ENCODE peak calls at places on chromosome 4, in eight cellular contexts. One of them, this sample, is unnamed.

GRCh38 chr4:5710962-5711478 is at the start of gene EVC:
- DNase-seq in naive thymus-derived CD4-positive, alpha-beta T cell: no peak
- DNase-seq in mammary epithelial cell: peak; percentile 58
- DNase-seq in effector memory CD4-positive, alpha-beta T cell: no peak
- DNase-seq in body of pancreas: peak; percentile 72
- DNase-seq in AG04450: peak; percentile 36
- DNase-seq in epithelial cell of esophagus: peak; percentile 77
- DNase-seq in CD4-positive, alpha-beta memory T cell: peak; percentile 8
- DNase-seq in this sample: peak; percentile 93

GRCh38 chr4:146033149-146033548 is 94.5 kb upstream of the ZNF827 start:
- DNase-seq in epithelial cell of esophagus: peak; percentile 72
- DNase-seq in effector memory CD4-positive, alpha-beta T cell: no peak
- DNase-seq in body of pancreas: peak; percentile 62
- DNase-seq in naive thymus-derived CD4-positive, alpha-beta T cell: no peak
- DNase-seq in AG04450: no peak
- DNase-seq in mammary epithelial cell: peak; percentile 37
- DNase-seq in CD4-positive, alpha-beta memory T cell: no peak
- DNase-seq in this sample: no peak

GRCh38 chr4:2357821-2358745 is 60.4 kb downstream of the ZFYVE28 start:
- DNase-seq in body of pancreas: no peak
- DNase-seq in epithelial cell of esophagus: no peak
- DNase-seq in CD4-positive, alpha-beta memory T cell: no peak
- DNase-seq in mammary epithelial cell: no peak
- DNase-seq in effector memory CD4-positive, alpha-beta T cell: no peak
- DNase-seq in naive thymus-derived CD4-positive, alpha-beta T cell: no peak
- DNase-seq in AG04450: no peak
- DNase-seq in this sample: no peak

GRCh38 chr4:9980898-9981297 is 40.4 kb downstream of the SLC2A9 start:
- DNase-seq in effector memory CD4-positive, alpha-beta T cell: no peak
- DNase-seq in naive thymus-derived CD4-positive, alpha-beta T cell: no peak
- DNase-seq in epithelial cell of esophagus: no peak
- DNase-seq in AG04450: no peak
- DNase-seq in mammary epithelial cell: no peak
- DNase-seq in CD4-positive, alpha-beta memory T cell: no peak
- DNase-seq in body of pancreas: no peak
- DNase-seq in this sample: peak; percentile 25

GRCh38 chr4:20832821-20833220 is 132.6 kb downstream of the PACRGL start:
- DNase-seq in epithelial cell of esophagus: peak; percentile 25
- DNase-seq in body of pancreas: no peak
- DNase-seq in CD4-positive, alpha-beta memory T cell: no peak
- DNase-seq in effector memory CD4-positive, alpha-beta T cell: no peak
- DNase-seq in mammary epithelial cell: peak; percentile 29
- DNase-seq in AG04450: no peak
- DNase-seq in naive thymus-derived CD4-positive, alpha-beta T cell: no peak
- DNase-seq in this sample: no peak

GRCh38 chr4:176189891-176190795 is 5.2 kb downstream of the SPATA4 start:
- DNase-seq in body of pancreas: no peak
- DNase-seq in naive thymus-derived CD4-positive, alpha-beta T cell: no peak
- DNase-seq in effector memory CD4-positive, alpha-beta T cell: no peak
- DNase-seq in AG04450: no peak
- DNase-seq in epithelial cell of esophagus: no peak
- DNase-seq in mammary epithelial cell: no peak
- DNase-seq in CD4-positive, alpha-beta memory T cell: no peak
- DNase-seq in this sample: no peak

GRCh38 chr4:6458528-6458927 is 13.9 kb downstream of the PPP2R2C start:
- DNase-seq in body of pancreas: no peak
- DNase-seq in epithelial cell of esophagus: no peak
- DNase-seq in naive thymus-derived CD4-positive, alpha-beta T cell: no peak
- DNase-seq in AG04450: no peak
- DNase-seq in mammary epithelial cell: no peak
- DNase-seq in CD4-positive, alpha-beta memory T cell: no peak
- DNase-seq in effector memory CD4-positive, alpha-beta T cell: no peak
- DNase-seq in this sample: no peak

GRCh38 chr4:55865228-55865806 is 11.9 kb downstream of the EXOC1 start:
- DNase-seq in naive thymus-derived CD4-positive, alpha-beta T cell: no peak
- DNase-seq in body of pancreas: no peak
- DNase-seq in AG04450: no peak
- DNase-seq in CD4-positive, alpha-beta memory T cell: no peak
- DNase-seq in epithelial cell of esophagus: peak; percentile 66
- DNase-seq in mammary epithelial cell: peak; percentile 41
- DNase-seq in effector memory CD4-positive, alpha-beta T cell: no peak
- DNase-seq in this sample: no peak

GRCh38 chr4:119493419-119493818 is 135.2 kb downstream of the PDE5A start:
- DNase-seq in effector memory CD4-positive, alpha-beta T cell: no peak
- DNase-seq in epithelial cell of esophagus: peak; percentile 2
- DNase-seq in body of pancreas: no peak
- DNase-seq in AG04450: no peak
- DNase-seq in CD4-positive, alpha-beta memory T cell: no peak
- DNase-seq in naive thymus-derived CD4-positive, alpha-beta T cell: no peak
- DNase-seq in mammary epithelial cell: peak; percentile 9
- DNase-seq in this sample: no peak

DNA sequence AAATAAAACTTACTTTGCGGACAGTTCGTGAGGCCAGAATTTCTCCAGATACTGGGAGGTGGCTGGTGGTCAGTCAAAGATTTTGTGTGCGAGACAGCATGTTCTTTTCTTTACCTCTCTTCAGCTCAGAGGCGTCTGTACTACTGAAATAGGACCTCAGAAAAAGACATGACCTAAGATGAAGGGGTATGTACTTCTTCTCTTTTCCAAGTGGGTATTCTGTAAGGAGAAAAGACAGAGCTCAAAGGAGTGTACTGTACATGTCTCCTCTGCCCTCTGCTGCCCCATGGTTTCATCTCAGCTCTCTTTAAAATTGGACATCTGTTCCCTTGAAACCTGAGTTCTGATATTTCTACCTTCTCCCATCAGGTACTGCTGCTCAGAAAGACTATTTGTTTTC is 38.1 kb downstream of the SEPTIN11 start:
- DNase-seq in AG04450: no peak
- DNase-seq in epithelial cell of esophagus: no peak
- DNase-seq in body of pancreas: no peak
- DNase-seq in CD4-positive, alpha-beta memory T cell: no peak
- DNase-seq in naive thymus-derived CD4-positive, alpha-beta T cell: no peak
- DNase-seq in effector memory CD4-positive, alpha-beta T cell: no peak
- DNase-seq in mammary epithelial cell: no peak
- DNase-seq in this sample: no peak
- H3K4me3 ChIP-seq in AG04450: peak overlapping the region; percentile 45
- H3K4me3 ChIP-seq in epithelial cell of esophagus: no peak overlapping the region
- H3K4me3 ChIP-seq in body of pancreas: no peak overlapping the region
- H3K4me3 ChIP-seq in CD4-positive, alpha-beta memory T cell: no peak overlapping the region
- H3K4me3 ChIP-seq in naive thymus-derived CD4-positive, alpha-beta T cell: no peak overlapping the region
- H3K4me3 ChIP-seq in effector memory CD4-positive, alpha-beta T cell: no peak overlapping the region
- H3K4me3 ChIP-seq in mammary epithelial cell: no peak overlapping the region
- H3K4me3 ChIP-seq in this sample: no peak overlapping the region

GRCh38 chr4:40916880-40917279 is 167.1 kb downstream of the NSUN7 start:
- DNase-seq in effector memory CD4-positive, alpha-beta T cell: no peak
- DNase-seq in CD4-positive, alpha-beta memory T cell: peak; percentile 11
- DNase-seq in epithelial cell of esophagus: peak; percentile 27
- DNase-seq in body of pancreas: peak; percentile 69
- DNase-seq in naive thymus-derived CD4-positive, alpha-beta T cell: no peak
- DNase-seq in AG04450: no peak
- DNase-seq in mammary epithelial cell: no peak
- DNase-seq in this sample: no peak
- H3K4me3 ChIP-seq in effector memory CD4-positive, alpha-beta T cell: no peak overlapping the region
- H3K4me3 ChIP-seq in CD4-positive, alpha-beta memory T cell: no peak overlapping the region
- H3K4me3 ChIP-seq in epithelial cell of esophagus: no peak overlapping the region
- H3K4me3 ChIP-seq in body of pancreas: no peak overlapping the region
- H3K4me3 ChIP-seq in naive thymus-derived CD4-positive, alpha-beta T cell: no peak overlapping the region
- H3K4me3 ChIP-seq in AG04450: no peak overlapping the region
- H3K4me3 ChIP-seq in mammary epithelial cell: no peak overlapping the region
- H3K4me3 ChIP-seq in this sample: no peak overlapping the region

GRCh38 chr4:83875437-83875836 is 339.5 kb downstream of the GPAT3 start:
- DNase-seq in AG04450: no peak
- DNase-seq in body of pancreas: no peak
- DNase-seq in effector memory CD4-positive, alpha-beta T cell: no peak
- DNase-seq in mammary epithelial cell: no peak
- DNase-seq in CD4-positive, alpha-beta memory T cell: no peak
- DNase-seq in epithelial cell of esophagus: no peak
- DNase-seq in naive thymus-derived CD4-positive, alpha-beta T cell: no peak
- DNase-seq in this sample: no peak

GRCh38 chr4:83870551-83870950 is 334.6 kb downstream of the GPAT3 start:
- DNase-seq in AG04450: no peak
- DNase-seq in epithelial cell of esophagus: no peak
- DNase-seq in CD4-positive, alpha-beta memory T cell: no peak
- DNase-seq in mammary epithelial cell: no peak
- DNase-seq in effector memory CD4-positive, alpha-beta T cell: no peak
- DNase-seq in body of pancreas: no peak
- DNase-seq in naive thymus-derived CD4-positive, alpha-beta T cell: no peak
- DNase-seq in this sample: no peak

GRCh38 chr4:83873996-83874395 is 338.1 kb downstream of the GPAT3 start:
- DNase-seq in naive thymus-derived CD4-positive, alpha-beta T cell: no peak
- DNase-seq in CD4-positive, alpha-beta memory T cell: no peak
- DNase-seq in body of pancreas: no peak
- DNase-seq in AG04450: no peak
- DNase-seq in effector memory CD4-positive, alpha-beta T cell: no peak
- DNase-seq in epithelial cell of esophagus: no peak
- DNase-seq in mammary epithelial cell: no peak
- DNase-seq in this sample: no peak

DNA sequence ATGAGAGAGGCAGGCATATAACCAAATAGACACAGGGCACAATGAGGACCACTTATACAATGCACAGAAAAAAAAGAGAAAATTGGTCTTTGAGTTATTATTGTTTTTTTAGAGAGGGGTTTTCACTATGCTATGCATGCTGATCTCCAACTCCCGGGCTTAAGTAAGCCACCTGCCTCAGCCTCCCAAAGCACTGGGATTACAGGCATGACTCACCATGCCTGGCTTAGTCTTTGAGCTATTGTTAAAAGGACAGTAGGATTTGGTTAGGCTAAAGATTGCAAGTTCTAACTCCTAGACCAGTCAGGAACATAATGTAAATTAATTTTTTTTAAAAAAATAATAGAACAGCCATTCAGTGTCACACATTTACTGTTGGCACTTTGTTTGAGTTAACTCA is 340.1 kb downstream of the GPAT3 start:
- DNase-seq in AG04450: no peak
- DNase-seq in effector memory CD4-positive, alpha-beta T cell: no peak
- DNase-seq in body of pancreas: no peak
- DNase-seq in CD4-positive, alpha-beta memory T cell: no peak
- DNase-seq in epithelial cell of esophagus: peak; percentile 70
- DNase-seq in mammary epithelial cell: no peak
- DNase-seq in naive thymus-derived CD4-positive, alpha-beta T cell: no peak
- DNase-seq in this sample: no peak
- H3K4me3 ChIP-seq in AG04450: no peak overlapping the region
- H3K4me3 ChIP-seq in effector memory CD4-positive, alpha-beta T cell: no peak overlapping the region
- H3K4me3 ChIP-seq in body of pancreas: no peak overlapping the region
- H3K4me3 ChIP-seq in CD4-positive, alpha-beta memory T cell: no peak overlapping the region
- H3K4me3 ChIP-seq in epithelial cell of esophagus: no peak overlapping the region
- H3K4me3 ChIP-seq in mammary epithelial cell: no peak overlapping the region
- H3K4me3 ChIP-seq in naive thymus-derived CD4-positive, alpha-beta T cell: no peak overlapping the region
- H3K4me3 ChIP-seq in this sample: no peak overlapping the region

DNA sequence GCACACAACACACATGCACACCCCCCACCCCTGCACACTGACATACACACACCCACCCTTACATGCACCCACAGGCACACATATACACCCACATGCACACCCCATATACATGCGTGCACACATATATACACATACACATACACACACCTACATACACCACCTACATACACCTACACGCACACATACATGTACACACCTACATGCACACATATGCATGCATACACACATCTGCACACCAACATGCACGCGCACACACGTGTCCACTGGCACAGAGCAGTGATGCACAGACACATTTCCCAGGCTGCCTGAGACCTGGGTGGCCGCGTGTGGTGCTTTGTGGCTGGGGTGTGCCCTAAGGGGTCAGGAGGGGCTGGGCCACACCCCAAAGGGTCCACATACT is 31.7 kb downstream of the FGFRL1 start:
- DNase-seq in CD4-positive, alpha-beta memory T cell: no peak
- DNase-seq in naive thymus-derived CD4-positive, alpha-beta T cell: no peak
- DNase-seq in mammary epithelial cell: no peak
- DNase-seq in effector memory CD4-positive, alpha-beta T cell: no peak
- DNase-seq in AG04450: no peak
- DNase-seq in body of pancreas: no peak
- DNase-seq in epithelial cell of esophagus: no peak
- DNase-seq in this sample: no peak
- H3K4me3 ChIP-seq in CD4-positive, alpha-beta memory T cell: no peak overlapping the region
- H3K4me3 ChIP-seq in naive thymus-derived CD4-positive, alpha-beta T cell: no peak overlapping the region
- H3K4me3 ChIP-seq in mammary epithelial cell: no peak overlapping the region
- H3K4me3 ChIP-seq in effector memory CD4-positive, alpha-beta T cell: no peak overlapping the region
- H3K4me3 ChIP-seq in AG04450: no peak overlapping the region
- H3K4me3 ChIP-seq in body of pancreas: no peak overlapping the region
- H3K4me3 ChIP-seq in epithelial cell of esophagus: no peak overlapping the region
- H3K4me3 ChIP-seq in this sample: peak overlapping the region; percentile 38

DNA sequence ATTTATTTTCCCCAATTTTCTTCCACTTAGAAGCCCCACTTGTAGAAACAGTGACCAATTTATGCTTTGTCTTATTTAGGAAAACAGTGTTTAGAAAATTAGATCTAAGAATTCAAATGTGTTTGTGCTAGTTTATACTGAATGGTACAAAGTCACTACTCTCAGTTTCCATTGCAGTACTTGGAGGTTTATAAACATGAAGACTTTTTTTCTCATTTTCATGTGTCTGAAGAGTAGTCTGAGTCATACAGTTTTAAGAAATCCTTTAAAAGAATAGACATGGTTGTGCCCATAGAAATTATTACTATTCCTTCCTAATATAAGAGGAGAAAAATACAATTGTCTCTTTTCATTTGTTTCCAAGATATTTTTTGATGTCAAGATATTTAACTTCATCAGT is 458.7 kb downstream of the NAF1 start:
- DNase-seq in epithelial cell of esophagus: no peak
- DNase-seq in naive thymus-derived CD4-positive, alpha-beta T cell: no peak
- DNase-seq in CD4-positive, alpha-beta memory T cell: no peak
- DNase-seq in body of pancreas: no peak
- DNase-seq in effector memory CD4-positive, alpha-beta T cell: no peak
- DNase-seq in mammary epithelial cell: no peak
- DNase-seq in AG04450: no peak
- DNase-seq in this sample: no peak
- H3K4me3 ChIP-seq in epithelial cell of esophagus: no peak overlapping the region
- H3K4me3 ChIP-seq in naive thymus-derived CD4-positive, alpha-beta T cell: no peak overlapping the region
- H3K4me3 ChIP-seq in CD4-positive, alpha-beta memory T cell: no peak overlapping the region
- H3K4me3 ChIP-seq in body of pancreas: no peak overlapping the region
- H3K4me3 ChIP-seq in effector memory CD4-positive, alpha-beta T cell: no peak overlapping the region
- H3K4me3 ChIP-seq in mammary epithelial cell: no peak overlapping the region
- H3K4me3 ChIP-seq in AG04450: no peak overlapping the region
- H3K4me3 ChIP-seq in this sample: no peak overlapping the region